ENCODE peak calls at places on chromosomes 2 and 18, in four cellular contexts. One of them, this sample, is unnamed.

GRCh38 chr2:179974743-179975142 is 32.4 kb downstream of the CWC22 start:
- DNase-seq in dorsolateral prefrontal cortex: no peak
- DNase-seq in heart right ventricle: no peak
- DNase-seq in brain microvascular endothelial cell: peak
- DNase-seq in this sample: no peak

GRCh38 chr18:46071615-46071893 is 506 bp downstream of the PSTPIP2 start:
- DNase-seq in heart right ventricle: no peak
- DNase-seq in dorsolateral prefrontal cortex: no peak
- DNase-seq in brain microvascular endothelial cell: no peak
- DNase-seq in this sample: no peak

GRCh38 chr2:203347375-203347774 is 19.2 kb downstream of the ABI2 start:
- DNase-seq in heart right ventricle: no peak
- DNase-seq in brain microvascular endothelial cell: no peak
- DNase-seq in dorsolateral prefrontal cortex: no peak
- DNase-seq in this sample: no peak

GRCh38 chr18:2336993-2337392 is 234.3 kb downstream of the METTL4 start:
- DNase-seq in heart right ventricle: no peak
- DNase-seq in dorsolateral prefrontal cortex: no peak
- DNase-seq in brain microvascular endothelial cell: no peak
- DNase-seq in this sample: no peak

GRCh38 chr18:44599409-44599808 is 81.3 kb upstream of the SETBP1 start:
- DNase-seq in brain microvascular endothelial cell: peak
- DNase-seq in dorsolateral prefrontal cortex: peak
- DNase-seq in heart right ventricle: peak
- DNase-seq in this sample: no peak

GRCh38 chr2:20615466-20616241 is 35.2 kb downstream of the HS1BP3 start:
- DNase-seq in heart right ventricle: peak
- DNase-seq in dorsolateral prefrontal cortex: no peak
- DNase-seq in brain microvascular endothelial cell: no peak
- DNase-seq in this sample: no peak

GRCh38 chr2:121810959-121811853 is 55.8 kb downstream of the TSN start:
- DNase-seq in heart right ventricle: peak
- DNase-seq in dorsolateral prefrontal cortex: peak
- DNase-seq in brain microvascular endothelial cell: peak
- DNase-seq in this sample: peak

GRCh38 chr2:165618806-165619205 is 149.3 kb downstream of the CSRNP3 start:
- DNase-seq in heart right ventricle: no peak
- DNase-seq in dorsolateral prefrontal cortex: no peak
- DNase-seq in brain microvascular endothelial cell: no peak
- DNase-seq in this sample: no peak

GRCh38 chr18:24657461-24657860 is 197.0 kb downstream of the HRH4 start:
- DNase-seq in brain microvascular endothelial cell: no peak
- DNase-seq in dorsolateral prefrontal cortex: no peak
- DNase-seq in heart right ventricle: peak
- DNase-seq in this sample: no peak

GRCh38 chr2:71212336-71212735 is 14.6 kb downstream of the PAIP2B start:
- DNase-seq in dorsolateral prefrontal cortex: no peak
- DNase-seq in brain microvascular endothelial cell: no peak
- DNase-seq in heart right ventricle: no peak
- DNase-seq in this sample: no peak

GRCh38 chr2:136424112-136424511 is 306.2 kb upstream of the CXCR4 start:
- DNase-seq in dorsolateral prefrontal cortex: no peak
- DNase-seq in brain microvascular endothelial cell: no peak
- DNase-seq in heart right ventricle: no peak
- DNase-seq in this sample: no peak

GRCh38 chr2:149420053-149420963 is 89.9 kb downstream of the LYPD6 start:
- DNase-seq in dorsolateral prefrontal cortex: no peak
- DNase-seq in brain microvascular endothelial cell: no peak
- DNase-seq in heart right ventricle: no peak
- DNase-seq in this sample: no peak

GRCh38 chr2:121044412-121044811 is 240.6 kb downstream of the TFCP2L1 start:
- DNase-seq in heart right ventricle: no peak
- DNase-seq in dorsolateral prefrontal cortex: no peak
- DNase-seq in brain microvascular endothelial cell: no peak
- DNase-seq in this sample: no peak

GRCh38 chr2:42840141-42840540 is 47.8 kb upstream of the HAAO start:
- DNase-seq in brain microvascular endothelial cell: no peak
- DNase-seq in heart right ventricle: no peak
- DNase-seq in dorsolateral prefrontal cortex: no peak
- DNase-seq in this sample: no peak

GRCh38 chr18:48136051-48136543 is 205.6 kb upstream of the SMAD2 start:
- DNase-seq in heart right ventricle: peak
- DNase-seq in brain microvascular endothelial cell: no peak
- DNase-seq in dorsolateral prefrontal cortex: no peak
- DNase-seq in this sample: no peak

GRCh38 chr18:48725596-48725995 is 186.8 kb downstream of the CTIF start:
- DNase-seq in dorsolateral prefrontal cortex: no peak
- DNase-seq in heart right ventricle: no peak
- DNase-seq in brain microvascular endothelial cell: no peak
- DNase-seq in this sample: no peak

GRCh38 chr18:8232791-8233190 is 376.4 kb upstream of the RAB12 start:
- DNase-seq in brain microvascular endothelial cell: no peak
- DNase-seq in heart right ventricle: no peak
- DNase-seq in dorsolateral prefrontal cortex: no peak
- DNase-seq in this sample: no peak

GRCh38 chr2:96359310-96359709 is 23.7 kb downstream of the NCAPH start:
- DNase-seq in brain microvascular endothelial cell: no peak
- DNase-seq in dorsolateral prefrontal cortex: peak
- DNase-seq in heart right ventricle: peak
- DNase-seq in this sample: no peak

GRCh38 chr18:62555135-62555534 is 32.3 kb downstream of the ZCCHC2 start:
- DNase-seq in heart right ventricle: no peak
- DNase-seq in dorsolateral prefrontal cortex: no peak
- DNase-seq in brain microvascular endothelial cell: peak
- DNase-seq in this sample: peak

GRCh38 chr2:9757430-9758287 is 85.6 kb upstream of the TAF1B start:
- DNase-seq in heart right ventricle: no peak
- DNase-seq in dorsolateral prefrontal cortex: peak
- DNase-seq in brain microvascular endothelial cell: no peak
- DNase-seq in this sample: no peak

GRCh38 chr2:218671654-218672566 is at the start of the genes RNF25 and STK36:
- DNase-seq in dorsolateral prefrontal cortex: peak
- DNase-seq in heart right ventricle: peak
- DNase-seq in brain microvascular endothelial cell: peak
- DNase-seq in this sample: peak
- TF ChIP-seq CTCF in dorsolateral prefrontal cortex: no peak
- TF ChIP-seq CTCF in heart right ventricle: no peak
- TF ChIP-seq CTCF in brain microvascular endothelial cell: no peak
- TF ChIP-seq CTCF in this sample: no peak

GRCh38 chr2:172376505-172377125 is 50.8 kb upstream of the ITGA6 start:
- DNase-seq in dorsolateral prefrontal cortex: no peak
- DNase-seq in brain microvascular endothelial cell: no peak
- DNase-seq in heart right ventricle: no peak
- DNase-seq in this sample: no peak
- H3K27ac ChIP-seq in dorsolateral prefrontal cortex: no peak
- H3K27ac ChIP-seq in brain microvascular endothelial cell: no peak
- H3K27ac ChIP-seq in heart right ventricle: peak
- H3K27ac ChIP-seq in this sample: no peak

DNA sequence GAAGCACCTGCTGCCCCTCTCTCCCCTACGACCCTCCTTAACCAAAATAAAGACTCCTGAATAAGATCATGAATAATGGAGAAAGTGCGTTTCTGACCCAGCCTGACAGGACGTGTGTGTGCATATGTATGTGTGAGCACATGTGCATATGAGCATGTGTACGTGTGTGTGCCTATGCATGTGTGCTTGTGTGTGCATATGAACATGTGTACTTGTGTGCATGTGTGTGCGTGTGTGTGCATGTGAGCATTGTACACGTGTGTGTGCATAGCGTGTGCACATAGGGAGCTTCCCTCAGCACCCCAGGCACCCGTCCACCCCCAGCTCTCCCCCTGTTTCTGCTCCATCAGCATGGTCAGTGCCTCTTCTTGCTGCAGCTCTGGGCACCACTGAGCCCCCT is 10.7 kb downstream of the KCNIP3 start:
- DNase-seq in brain microvascular endothelial cell: no peak
- DNase-seq in dorsolateral prefrontal cortex: no peak
- DNase-seq in heart right ventricle: no peak
- DNase-seq in this sample: no peak
- TF ChIP-seq CTCF in brain microvascular endothelial cell: no peak
- TF ChIP-seq CTCF in dorsolateral prefrontal cortex: no peak
- TF ChIP-seq CTCF in heart right ventricle: no peak
- TF ChIP-seq CTCF in this sample: no peak

GRCh38 chr2:88857274-88857741 is 165.8 kb downstream of the RPIA start:
- DNase-seq in dorsolateral prefrontal cortex: no peak
- DNase-seq in heart right ventricle: no peak
- DNase-seq in brain microvascular endothelial cell: no peak
- DNase-seq in this sample: no peak

GRCh38 chr2:88857951-88858406 is 166.5 kb downstream of the RPIA start:
- DNase-seq in dorsolateral prefrontal cortex: no peak
- DNase-seq in heart right ventricle: no peak
- DNase-seq in brain microvascular endothelial cell: peak
- DNase-seq in this sample: no peak

GRCh38 chr2:88854528-88854927 is 163.1 kb downstream of the RPIA start:
- DNase-seq in dorsolateral prefrontal cortex: no peak
- DNase-seq in heart right ventricle: no peak
- DNase-seq in brain microvascular endothelial cell: no peak
- DNase-seq in this sample: no peak

GRCh38 chr2:88855620-88856408 is 164.3 kb downstream of the RPIA start:
- DNase-seq in dorsolateral prefrontal cortex: no peak
- DNase-seq in heart right ventricle: no peak
- DNase-seq in brain microvascular endothelial cell: no peak
- DNase-seq in this sample: no peak

DNA sequence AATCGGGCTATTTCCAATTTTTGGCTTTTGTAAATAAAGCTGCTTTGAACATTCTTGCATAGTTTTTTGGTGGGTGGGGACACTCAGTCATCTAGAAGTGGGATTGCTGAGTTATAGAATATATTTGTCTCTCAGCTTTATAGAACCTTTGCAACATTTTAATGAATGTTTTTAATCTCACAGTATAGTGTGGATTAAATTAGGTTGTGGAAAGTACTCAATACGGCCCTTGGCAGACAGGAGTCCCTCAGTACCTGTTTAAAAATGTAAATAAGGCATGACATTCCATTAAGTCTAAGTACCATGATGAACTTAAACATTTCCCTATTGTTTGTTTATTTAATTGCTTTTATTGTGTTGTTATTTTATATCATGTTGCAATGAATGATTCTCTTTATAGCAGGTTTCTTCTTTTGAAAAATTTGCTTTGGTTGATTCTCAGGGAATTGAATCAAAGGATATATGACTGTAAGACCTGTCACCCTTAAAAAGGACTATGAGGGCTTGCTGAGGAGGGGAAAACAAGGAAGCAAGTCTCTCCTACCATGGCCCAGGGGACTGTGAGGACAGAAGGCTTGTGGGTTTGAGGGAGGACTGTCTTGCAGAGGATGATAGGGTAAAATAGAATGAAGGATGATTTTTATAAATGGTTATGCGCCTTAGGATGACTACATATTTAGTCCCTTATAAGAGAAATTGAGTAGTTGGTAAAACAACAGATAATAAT is 165.1 kb downstream of the RPIA start:
- DNase-seq in brain microvascular endothelial cell: no peak
- DNase-seq in dorsolateral prefrontal cortex: no peak
- DNase-seq in heart right ventricle: no peak
- DNase-seq in this sample: no peak
- H3K27ac ChIP-seq in brain microvascular endothelial cell: no peak
- H3K27ac ChIP-seq in dorsolateral prefrontal cortex: no peak
- H3K27ac ChIP-seq in heart right ventricle: no peak
- H3K27ac ChIP-seq in this sample: no peak

DNA sequence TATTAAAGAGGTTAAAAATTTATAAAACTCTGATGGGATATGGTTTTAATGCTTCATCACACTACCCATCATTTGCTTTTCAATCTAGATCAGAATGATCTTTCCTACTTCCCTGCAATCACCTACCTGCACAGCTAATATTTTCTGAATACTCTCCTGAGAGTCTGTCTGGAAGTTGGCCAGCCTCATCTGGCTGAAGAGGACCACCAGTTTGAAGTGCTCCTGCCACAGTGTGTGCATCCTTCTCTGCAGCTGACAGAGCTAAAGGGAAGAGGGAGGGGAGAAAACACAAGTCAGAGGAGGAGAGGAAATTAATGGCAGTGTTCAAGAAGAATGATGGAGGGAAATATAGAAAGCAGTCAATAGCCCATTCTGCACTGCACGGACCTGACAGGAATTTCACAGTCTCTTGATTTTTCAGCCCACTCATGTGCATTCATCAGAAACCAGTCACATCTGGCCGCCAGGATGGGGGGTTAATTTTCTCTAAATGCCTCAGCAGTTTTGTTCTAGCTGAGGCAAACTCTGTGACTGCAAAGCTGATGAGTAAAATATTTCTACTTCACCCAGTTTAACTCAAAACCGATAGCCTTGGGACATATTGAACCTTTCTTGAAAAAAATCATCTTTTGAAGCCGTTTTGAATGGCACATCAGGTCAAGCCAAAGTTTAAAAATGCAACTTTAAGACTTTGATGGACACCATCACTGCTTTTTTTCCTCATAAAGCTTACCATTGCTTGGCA is 201.8 kb upstream of the KLHL14 start:
- DNase-seq in heart right ventricle: no peak
- DNase-seq in dorsolateral prefrontal cortex: no peak
- DNase-seq in brain microvascular endothelial cell: no peak
- DNase-seq in this sample: no peak
- TF ChIP-seq CTCF in heart right ventricle: no peak
- TF ChIP-seq CTCF in dorsolateral prefrontal cortex: no peak
- TF ChIP-seq CTCF in brain microvascular endothelial cell: no peak
- TF ChIP-seq CTCF in this sample: no peak